ENCODE peak calls at places on chromosome 2, in four cellular contexts. One of them, this sample, is unnamed.
A peak's percentile ranks its signal among the peaks of the same experiment; 100 is the strongest.

GRCh38 chr2:21270083-21270491 is 146.3 kb downstream of the TDRD15 start:
- DNase-seq in GM23338: no peak
- DNase-seq in thoracic aorta: no peak
- DNase-seq in MM.1S: no peak
- DNase-seq in this sample: no peak

GRCh38 chr2:241951920-241952319 is 82.4 kb downstream of the RTP5 start:
- DNase-seq in MM.1S: no peak
- DNase-seq in thoracic aorta: no peak
- DNase-seq in GM23338: no peak
- DNase-seq in this sample: no peak

GRCh38 chr2:159562248-159562647 is 54.1 kb downstream of the BAZ2B start:
- DNase-seq in MM.1S: no peak
- DNase-seq in GM23338: no peak
- DNase-seq in thoracic aorta: no peak
- DNase-seq in this sample: no peak

GRCh38 chr2:38750011-38750792 is 959 bp downstream of the SRSF7 start:
- DNase-seq in GM23338: no peak
- DNase-seq in MM.1S: peak; percentile 57
- DNase-seq in thoracic aorta: no peak
- DNase-seq in this sample: no peak

GRCh38 chr2:84904717-84905174 is 710 bp upstream of the TMSB10 start:
- DNase-seq in MM.1S: no peak
- DNase-seq in thoracic aorta: no peak
- DNase-seq in GM23338: peak; percentile 83
- DNase-seq in this sample: peak; percentile 13

GRCh38 chr2:86488561-86489250 is 47.5 kb downstream of the KDM3A start:
- DNase-seq in MM.1S: no peak
- DNase-seq in GM23338: no peak
- DNase-seq in thoracic aorta: no peak
- DNase-seq in this sample: no peak

GRCh38 chr2:217839750-217840107 is 163.1 kb downstream of the TNS1 start:
- DNase-seq in thoracic aorta: no peak
- DNase-seq in MM.1S: no peak
- DNase-seq in GM23338: no peak
- DNase-seq in this sample: no peak

GRCh38 chr2:60551241-60552095 is 2.0 kb downstream of the BCL11A start:
- DNase-seq in MM.1S: peak; percentile 56
- DNase-seq in GM23338: peak; percentile 58
- DNase-seq in thoracic aorta: no peak
- DNase-seq in this sample: no peak

GRCh38 chr2:8435608-8436007 is 246.2 kb upstream of the ID2 start:
- DNase-seq in MM.1S: no peak
- DNase-seq in GM23338: no peak
- DNase-seq in thoracic aorta: no peak
- DNase-seq in this sample: no peak

GRCh38 chr2:70923378-70924015 is 12.2 kb upstream of the ATP6V1B1 start:
- DNase-seq in MM.1S: peak; percentile 23
- DNase-seq in GM23338: peak; percentile 82
- DNase-seq in thoracic aorta: no peak
- DNase-seq in this sample: no peak

GRCh38 chr2:223306371-223306770 is 254.4 kb downstream of the KCNE4 start:
- DNase-seq in GM23338: peak; percentile 79
- DNase-seq in MM.1S: peak; percentile 39
- DNase-seq in thoracic aorta: no peak
- DNase-seq in this sample: no peak

GRCh38 chr2:118882693-118883336 is 35.4 kb upstream of the EN1 start:
- DNase-seq in thoracic aorta: no peak
- DNase-seq in GM23338: peak; percentile 84
- DNase-seq in MM.1S: peak; percentile 83
- DNase-seq in this sample: no peak

GRCh38 chr2:98013407-98014042 is 17.8 kb upstream of the TMEM131 start:
- DNase-seq in GM23338: no peak
- DNase-seq in MM.1S: peak; percentile 54
- DNase-seq in thoracic aorta: no peak
- DNase-seq in this sample: no peak

GRCh38 chr2:160167089-160167488 is 33.0 kb downstream of the ITGB6 start:
- DNase-seq in MM.1S: no peak
- DNase-seq in thoracic aorta: no peak
- DNase-seq in GM23338: no peak
- DNase-seq in this sample: no peak

GRCh38 chr2:160415991-160416390 is 77.6 kb downstream of the RBMS1 start:
- DNase-seq in thoracic aorta: no peak
- DNase-seq in MM.1S: no peak
- DNase-seq in GM23338: peak; percentile 25
- DNase-seq in this sample: no peak

GRCh38 chr2:64960819-64961218 is 28.4 kb upstream of the SLC1A4 start:
- DNase-seq in thoracic aorta: no peak
- DNase-seq in GM23338: no peak
- DNase-seq in MM.1S: no peak
- DNase-seq in this sample: no peak

GRCh38 chr2:220296174-220296573 is 668.7 kb downstream of the SLC4A3 start:
- DNase-seq in MM.1S: no peak
- DNase-seq in thoracic aorta: no peak
- DNase-seq in GM23338: peak; percentile 27
- DNase-seq in this sample: no peak

GRCh38 chr2:216949685-216950397 is 90.0 kb upstream of the TNP1 start:
- DNase-seq in thoracic aorta: no peak
- DNase-seq in MM.1S: no peak
- DNase-seq in GM23338: no peak
- DNase-seq in this sample: no peak

GRCh38 chr2:169978402-169979017 is 151.3 kb downstream of the UBR3 start:
- DNase-seq in GM23338: peak; percentile 4
- DNase-seq in thoracic aorta: no peak
- DNase-seq in MM.1S: no peak
- DNase-seq in this sample: no peak

GRCh38 chr2:171956135-171956830 is 34.0 kb downstream of the HAT1 start:
- DNase-seq in thoracic aorta: no peak
- DNase-seq in MM.1S: no peak
- DNase-seq in GM23338: no peak
- DNase-seq in this sample: no peak

GRCh38 chr2:122471779-122472178 is 716.3 kb downstream of the TSN start:
- DNase-seq in thoracic aorta: no peak
- DNase-seq in GM23338: no peak
- DNase-seq in MM.1S: no peak
- DNase-seq in this sample: no peak

GRCh38 chr2:39730685-39731302 is 48.3 kb downstream of the THUMPD2 start:
- DNase-seq in MM.1S: peak; percentile 30
- DNase-seq in thoracic aorta: no peak
- DNase-seq in GM23338: peak; percentile 75
- DNase-seq in this sample: no peak

GRCh38 chr2:176704282-176704773 is 435.1 kb downstream of the MTX2 start:
- DNase-seq in MM.1S: no peak
- DNase-seq in thoracic aorta: no peak
- DNase-seq in GM23338: no peak
- DNase-seq in this sample: no peak

GRCh38 chr2:70679244-70679643 is 88.8 kb downstream of the ADD2 start:
- DNase-seq in GM23338: no peak
- DNase-seq in MM.1S: no peak
- DNase-seq in thoracic aorta: no peak
- DNase-seq in this sample: no peak

GRCh38 chr2:169965495-169965894 is 138.2 kb downstream of the UBR3 start:
- DNase-seq in thoracic aorta: no peak
- DNase-seq in GM23338: no peak
- DNase-seq in MM.1S: no peak
- DNase-seq in this sample: no peak

GRCh38 chr2:127634626-127635379 is 11.2 kb upstream of the GPR17 start:
- DNase-seq in MM.1S: no peak
- DNase-seq in thoracic aorta: no peak
- DNase-seq in GM23338: no peak
- DNase-seq in this sample: no peak

GRCh38 chr2:197251576-197251975 is 59.0 kb downstream of the ANKRD44 start:
- DNase-seq in thoracic aorta: no peak
- DNase-seq in GM23338: no peak
- DNase-seq in MM.1S: no peak
- DNase-seq in this sample: no peak

GRCh38 chr2:23287250-23287704 is 97.7 kb upstream of the KLHL29 start:
- DNase-seq in GM23338: peak; percentile 11
- DNase-seq in thoracic aorta: no peak
- DNase-seq in MM.1S: no peak
- DNase-seq in this sample: no peak

GRCh38 chr2:45380131-45380836 is 230.8 kb downstream of the SRBD1 start:
- DNase-seq in GM23338: no peak
- DNase-seq in MM.1S: no peak
- DNase-seq in thoracic aorta: no peak
- DNase-seq in this sample: no peak

GRCh38 chr2:165295643-165296042 is 56.4 kb downstream of the SCN2A start:
- DNase-seq in GM23338: no peak
- DNase-seq in MM.1S: no peak
- DNase-seq in thoracic aorta: no peak
- DNase-seq in this sample: no peak
- H3K4me1 ChIP-seq in GM23338: peaks cover 12% of the 10 kb centered on the region
- H3K4me1 ChIP-seq in MM.1S: no peaks in the 10 kb centered on the region
- H3K4me1 ChIP-seq in thoracic aorta: no peaks in the 10 kb centered on the region
- H3K4me1 ChIP-seq in this sample: peaks cover 9% of the 10 kb centered on the region

GRCh38 chr2:237615631-237616249 is 11.6 kb upstream of the LRRFIP1 start:
- DNase-seq in GM23338: no peak
- DNase-seq in thoracic aorta: no peak
- DNase-seq in MM.1S: no peak
- DNase-seq in this sample: no peak
- H3K4me1 ChIP-seq in GM23338: peaks cover 35% of the 10 kb centered on the region
- H3K4me1 ChIP-seq in thoracic aorta: peaks cover 56% of the 10 kb centered on the region
- H3K4me1 ChIP-seq in MM.1S: peaks cover 31% of the 10 kb centered on the region
- H3K4me1 ChIP-seq in this sample: peaks cover 17% of the 10 kb centered on the region

GRCh38 chr2:50059462-50059861 is 905.1 kb upstream of the FSHR start:
- DNase-seq in MM.1S: no peak
- DNase-seq in thoracic aorta: no peak
- DNase-seq in GM23338: no peak
- DNase-seq in this sample: no peak
- H3K4me1 ChIP-seq in MM.1S: no peaks in the 10 kb centered on the region
- H3K4me1 ChIP-seq in thoracic aorta: no peaks in the 10 kb centered on the region
- H3K4me1 ChIP-seq in GM23338: no peaks in the 10 kb centered on the region
- H3K4me1 ChIP-seq in this sample: no peaks in the 10 kb centered on the region

DNA sequence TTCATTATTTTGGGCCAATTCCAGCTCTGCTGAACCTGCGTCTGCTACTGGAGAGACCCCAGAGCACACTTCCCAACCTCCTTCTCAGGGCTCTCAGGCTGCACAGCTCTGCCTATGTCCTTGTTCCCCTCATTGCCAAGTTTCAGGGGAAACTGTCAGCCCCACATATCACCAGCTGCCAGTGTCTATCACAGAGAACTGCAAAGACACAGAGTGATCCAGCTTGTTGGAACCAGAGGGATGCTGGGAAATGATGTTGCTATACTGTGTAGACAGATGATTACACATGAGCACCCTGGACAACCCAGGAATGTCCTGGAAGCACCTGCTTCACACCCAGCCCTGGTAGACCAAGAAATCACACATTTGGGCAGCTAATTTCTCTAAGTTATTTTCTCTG is 67.4 kb upstream of the TMEM247 start:
- DNase-seq in MM.1S: no peak
- DNase-seq in thoracic aorta: no peak
- DNase-seq in GM23338: no peak
- DNase-seq in this sample: no peak
- H3K4me1 ChIP-seq in MM.1S: peaks cover 6% of the 10 kb centered on the region
- H3K4me1 ChIP-seq in thoracic aorta: peaks cover 25% of the 10 kb centered on the region
- H3K4me1 ChIP-seq in GM23338: no peaks in the 10 kb centered on the region
- H3K4me1 ChIP-seq in this sample: peaks cover 15% of the 10 kb centered on the region